ENCODE peak calls at places on chromosome 12, in seven cellular contexts. V is activated T-cell treated with anti-CD3 and anti-CD28 coated beads for 4 hours; E is body of pancreas; T is naive thymus-derived CD4-positive, alpha-beta T cell; H is central memory CD8-positive, alpha-beta T cell; N is activated gamma-delta T cell treated with anti-CD3 and anti-CD28 coated beads, Interleukin-2, amount 50 U/mL, for 16 hours; J is NCI-H1694 treated with DMSO at 0.1 percent for 48 hours. W is an unnamed sample.

GRCh38 chr12:76583301-76583700 is 23.7 kb upstream of the OSBPL8 start:
- DNase-seq in V (no peak), E (no peak), T (no peak), H (no peak), N (no peak), J (no peak), W (no peak)

GRCh38 chr12:46743471-46743870 is 82.3 kb downstream of the SLC38A4 start:
- DNase-seq in V (no peak), E (no peak), T (no peak), H (no peak), N (no peak), J (no peak), W (no peak)

GRCh38 chr12:47816646-47817271 is 2.9 kb downstream of the HDAC7 start:
- DNase-seq in V (no peak), E (no peak), T (no peak), H (no peak), N (no peak), J (no peak), W (no peak)

GRCh38 chr12:43737646-43738045 is 20.9 kb downstream of the PUS7L start:
- DNase-seq in V (no peak), E (no peak), T (no peak), H (no peak), N (no peak), J (no peak), W (no peak)

GRCh38 chr12:24852420-24852819 is 96.5 kb downstream of the BCAT1 start:
- DNase-seq in V (no peak), E (no peak), T (no peak), H (no peak), N (no peak), J (peak), W (no peak)

GRCh38 chr12:33253123-33253522 is 186.5 kb downstream of the SYT10 start:
- DNase-seq in V (no peak), E (no peak), T (no peak), H (no peak), N (no peak), J (no peak), W (no peak)

GRCh38 chr12:74586251-74586650 is 48.6 kb downstream of the ATXN7L3B start:
- DNase-seq in V (no peak), E (no peak), T (no peak), H (no peak), N (no peak), J (no peak), W (no peak)

GRCh38 chr12:59887204-59887603 is 291.4 kb downstream of the SLC16A7 start:
- DNase-seq in V (no peak), E (no peak), T (no peak), H (no peak), N (no peak), J (no peak), W (no peak)

GRCh38 chr12:103952497-103952896 is 13.2 kb upstream of the TDG start:
- DNase-seq in V (no peak), E (no peak), T (no peak), H (no peak), N (no peak), J (no peak), W (no peak)

GRCh38 chr12:123989753-123990152 is 16.7 kb downstream of the ZNF664 start:
- DNase-seq in V (no peak), E (no peak), T (no peak), H (no peak), N (no peak), J (no peak), W (no peak)

GRCh38 chr12:104668274-104668718 is 211.5 kb downstream of the CHST11 start:
- DNase-seq in V (no peak), E (peak), T (no peak), H (no peak), N (no peak), J (no peak), W (no peak)

GRCh38 chr12:132070298-132070697 is 73.8 kb downstream of the DDX51 start:
- DNase-seq in V (no peak), E (no peak), T (no peak), H (no peak), N (no peak), J (no peak), W (no peak)

GRCh38 chr12:19127270-19127669 is 2.3 kb upstream of the PLEKHA5 start:
- DNase-seq in V (no peak), E (no peak), T (no peak), H (no peak), N (no peak), J (no peak), W (no peak)

GRCh38 chr12:42094277-42094676 is 50.4 kb downstream of the GXYLT1 start:
- DNase-seq in V (no peak), E (no peak), T (no peak), H (peak), N (no peak), J (no peak), W (peak)

GRCh38 chr12:69007166-69007857 is 74.3 kb upstream of the CPM start:
- DNase-seq in V (no peak), E (no peak), T (no peak), H (no peak), N (no peak), J (no peak), W (no peak)

GRCh38 chr12:105352049-105352448 is 21.6 kb downstream of the C12orf75 start:
- DNase-seq in V (no peak), E (no peak), T (no peak), H (no peak), N (no peak), J (no peak), W (no peak)

GRCh38 chr12:49767333-49767732 is 26.0 kb downstream of the TMBIM6 start:
- DNase-seq in V (no peak), E (no peak), T (no peak), H (no peak), N (no peak), J (no peak), W (no peak)

GRCh38 chr12:48788522-48788851 is 402 bp downstream of the ADCY6 start:
- DNase-seq in V (no peak), E (peak), T (no peak), H (no peak), N (no peak), J (no peak), W (no peak)

GRCh38 chr12:3968523-3968922 is 95.3 kb upstream of the PARP11 start:
- DNase-seq in V (no peak), E (no peak), T (no peak), H (no peak), N (no peak), J (no peak), W (no peak)

GRCh38 chr12:116955382-116956021 is 44.8 kb downstream of the FBXW8 start:
- DNase-seq in V (no peak), E (peak), T (no peak), H (no peak), N (no peak), J (no peak), W (peak)

GRCh38 chr12:96986883-96987523 is 79.9 kb downstream of the NEDD1 start:
- DNase-seq in V (no peak), E (peak), T (no peak), H (no peak), N (no peak), J (peak), W (no peak)

GRCh38 chr12:132067182-132067581 is 76.9 kb downstream of the DDX51 start:
- DNase-seq in V (no peak), E (no peak), T (no peak), H (no peak), N (no peak), J (no peak), W (no peak)

GRCh38 chr12:115102450-115102849 is 418.5 kb upstream of the TBX3 start:
- DNase-seq in V (no peak), E (no peak), T (no peak), H (no peak), N (no peak), J (no peak), W (no peak)

GRCh38 chr12:57722716-57723629 is 15.6 kb downstream of the AGAP2 start:
- DNase-seq in V (no peak), E (no peak), T (no peak), H (no peak), N (no peak), J (peak), W (no peak)

GRCh38 chr12:40106655-40107054 is 774 bp upstream of the SLC2A13 start:
- DNase-seq in V (no peak), E (no peak), T (no peak), H (no peak), N (no peak), J (no peak), W (no peak)

GRCh38 chr12:58665375-58665774 is 254.9 kb downstream of the LRIG3 start:
- DNase-seq in V (no peak), E (no peak), T (no peak), H (no peak), N (no peak), J (no peak), W (no peak)

GRCh38 chr12:3745152-3745551 is 7.8 kb downstream of the CRACR2A start:
- DNase-seq in V (no peak), E (no peak), T (no peak), H (no peak), N (no peak), J (no peak), W (no peak)